ENCODE peak calls at places on chromosome 11, in ten cellular contexts. P is body of pancreas, Y is ovary, C is RWPE1, X is BJ, J is thoracic aorta, H is endothelial cell of umbilical vein, B is HFFc6, Z is dorsolateral prefrontal cortex, I is mammary epithelial cell. G is an unnamed sample.
A peak's percentile ranks its signal among the peaks of the same experiment; 100 is the strongest.

GRCh38 chr11:118894192-118894591 is 10.5 kb downstream of the CXCR5 start:
- DNase-seq in P (no peak), Y (no peak), C (no peak), X (no peak), J (no peak), H (no peak), B (no peak), Z (no peak), I (no peak), G (no peak)

GRCh38 chr11:68946416-68947090 is 34.2 kb downstream of the MRGPRD start:
- DNase-seq in P (peak; percentile 30), Y (peak; percentile 50), C (peak; percentile 63), X (peak; percentile 70), J (no peak), H (peak; percentile 53), B (peak; percentile 84), Z (no peak), I (peak; percentile 68), G (peak; percentile 56)

GRCh38 chr11:73498343-73498742 is 99.6 kb downstream of the FAM168A start:
- DNase-seq in P (no peak), Y (no peak), C (no peak), X (no peak), J (no peak), H (no peak), B (no peak), Z (no peak), I (no peak), G (no peak)

GRCh38 chr11:123250811-123251655 is 56.0 kb upstream of the CLMP start:
- DNase-seq in P (no peak), Y (no peak), C (no peak), X (no peak), J (no peak), H (no peak), B (no peak), Z (no peak), I (no peak), G (no peak)

GRCh38 chr11:69333149-69333710 is 39.3 kb downstream of the MYEOV start:
- DNase-seq in P (no peak), Y (no peak), C (no peak), X (no peak), J (no peak), H (no peak), B (no peak), Z (no peak), I (no peak), G (no peak)

GRCh38 chr11:1201395-1202153 is 21.3 kb upstream of the MUC5B start:
- DNase-seq in P (no peak), Y (no peak), C (no peak), X (no peak), J (no peak), H (no peak), B (no peak), Z (no peak), I (no peak), G (no peak)

GRCh38 chr11:35335226-35335625 is 84.1 kb downstream of the SLC1A2 start:
- DNase-seq in P (no peak), Y (no peak), C (no peak), X (no peak), J (no peak), H (no peak), B (no peak), Z (no peak), I (no peak), G (no peak)

GRCh38 chr11:4607111-4607510 is 920 bp downstream of the TRIM68 start:
- DNase-seq in P (no peak), Y (no peak), C (no peak), X (no peak), J (no peak), H (peak; percentile 50), B (no peak), Z (no peak), I (no peak), G (peak; percentile 7)

DNA sequence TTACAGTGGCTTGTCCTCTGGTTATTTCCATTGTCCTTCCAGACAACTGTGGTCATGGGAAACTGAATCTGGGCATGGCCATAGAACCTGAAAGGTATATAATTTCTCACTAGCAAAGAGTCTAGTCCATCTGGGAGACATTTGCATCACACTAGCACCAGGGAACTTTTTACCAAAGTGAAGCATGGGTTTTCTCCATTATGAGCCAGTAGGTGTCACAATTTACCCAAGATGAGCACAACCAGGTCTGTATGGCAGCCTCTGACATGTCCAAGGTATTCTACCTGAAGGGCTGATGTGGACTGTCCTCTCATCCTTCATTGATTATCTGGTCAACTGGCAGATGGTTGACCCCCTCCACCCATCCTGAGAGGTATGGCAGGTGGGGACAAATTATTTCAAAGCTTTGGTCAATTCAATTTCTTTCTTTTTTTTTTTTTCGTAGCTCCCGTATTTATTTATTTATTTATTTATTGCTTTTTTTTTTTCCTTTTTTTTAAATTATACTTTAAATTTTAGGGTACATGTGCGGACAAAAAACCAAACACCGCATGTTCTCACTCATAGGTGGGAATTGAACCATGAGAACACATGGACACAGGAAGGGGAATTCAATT is 425.9 kb downstream of the TMEM135 start:
- DNase-seq in P (no peak), Y (no peak), C (peak; percentile 51), X (no peak), J (no peak), H (no peak), B (peak; percentile 36), Z (no peak), I (peak; percentile 54), G (no peak)
- TF ChIP-seq CTCF in P (no peak), Y (no peak), C (peak; percentile 26), X (peak; percentile 44), J (no peak), H (no peak), B (peak; percentile 74), Z (no peak), I (peak; percentile 73), G (peak; percentile 46)

GRCh38 chr11:12581923-12582322 is 92.3 kb upstream of the TEAD1 start:
- DNase-seq in P (no peak), Y (no peak), C (peak; percentile 62), X (peak; percentile 31), J (no peak), H (peak; percentile 3), B (peak; percentile 93), Z (no peak), I (peak; percentile 80), G (peak; percentile 95)

GRCh38 chr11:12573707-12574106 is 100.5 kb upstream of the TEAD1 start:
- DNase-seq in P (no peak), Y (no peak), C (no peak), X (no peak), J (no peak), H (no peak), B (no peak), Z (no peak), I (no peak), G (no peak)

DNA sequence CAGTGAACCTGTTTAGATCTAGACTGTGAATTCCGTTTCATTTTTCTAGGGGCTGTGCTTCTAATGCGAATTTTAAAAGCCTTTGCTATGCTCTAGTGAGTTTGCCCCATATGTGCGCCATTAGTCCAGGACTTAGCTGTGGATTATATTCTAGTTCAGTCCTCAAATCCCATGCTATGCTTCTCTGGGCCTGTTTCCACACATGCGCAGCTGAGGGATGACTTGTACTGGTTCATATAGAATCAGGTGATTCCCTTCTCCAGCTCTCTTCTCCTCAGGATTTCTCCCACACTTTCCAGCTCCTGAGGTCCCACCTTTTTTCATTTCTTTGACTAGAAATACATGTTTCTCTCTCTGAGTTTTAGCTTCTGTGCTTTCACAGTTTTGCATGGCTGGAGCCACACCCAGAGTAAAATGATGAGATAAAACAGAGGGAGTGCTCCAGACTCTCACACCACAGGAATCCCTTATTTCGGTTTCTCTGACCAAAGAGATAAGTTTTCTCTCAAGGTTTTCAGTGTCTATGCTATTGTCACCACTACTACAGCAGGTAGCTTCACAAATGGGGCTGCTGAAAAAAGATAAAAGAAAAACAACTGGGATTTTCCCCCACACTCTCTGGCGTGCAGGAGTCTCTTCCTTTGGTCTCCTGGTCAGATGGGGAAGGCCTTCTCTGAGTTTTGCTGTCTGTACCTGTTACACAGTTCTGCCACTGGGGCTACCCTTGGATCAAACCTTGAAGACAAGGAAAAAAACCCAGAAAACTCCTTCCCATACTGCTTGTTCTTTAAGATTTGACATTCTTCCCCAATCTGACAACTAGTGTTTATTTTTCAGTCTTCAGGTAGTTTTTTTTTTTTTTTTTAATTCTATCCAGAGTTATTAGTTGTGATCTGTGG is 96.2 kb upstream of the TEAD1 start:
- DNase-seq in P (no peak), Y (no peak), C (no peak), X (no peak), J (no peak), H (no peak), B (no peak), Z (no peak), I (no peak), G (no peak)
- TF ChIP-seq CTCF in P (no peak), Y (no peak), C (no peak), X (no peak), J (no peak), H (no peak), B (peak; percentile 44), Z (no peak), I (peak; percentile 11), G (no peak)

GRCh38 chr11:112697371-112697770 is 263.8 kb upstream of the NCAM1 start:
- DNase-seq in P (no peak), Y (no peak), C (no peak), X (no peak), J (no peak), H (no peak), B (no peak), Z (peak; percentile 86), I (no peak), G (no peak)

GRCh38 chr11:112694244-112694643 is 267.0 kb upstream of the NCAM1 start:
- DNase-seq in P (no peak), Y (no peak), C (peak; percentile 12), X (no peak), J (no peak), H (no peak), B (no peak), Z (no peak), I (peak; percentile 33), G (no peak)

GRCh38 chr11:112697779-112698178 is 263.4 kb upstream of the NCAM1 start:
- DNase-seq in P (no peak), Y (no peak), C (no peak), X (no peak), J (no peak), H (no peak), B (no peak), Z (no peak), I (no peak), G (no peak)

GRCh38 chr11:112693781-112694180 is 267.4 kb upstream of the NCAM1 start:
- DNase-seq in P (no peak), Y (no peak), C (no peak), X (no peak), J (no peak), H (no peak), B (no peak), Z (no peak), I (peak; percentile 27), G (no peak)

GRCh38 chr11:112694813-112695212 is 266.4 kb upstream of the NCAM1 start:
- DNase-seq in P (no peak), Y (no peak), C (peak; percentile 33), X (no peak), J (no peak), H (no peak), B (no peak), Z (no peak), I (peak; percentile 40), G (no peak)
- TF ChIP-seq CTCF in P (no peak), Y (no peak), C (no peak), X (no peak), J (no peak), H (no peak), B (no peak), Z (no peak), I (no peak), G (no peak)

GRCh38 chr11:46827995-46828394 is 18.1 kb downstream of the CKAP5 start:
- DNase-seq in P (no peak), Y (no peak), C (no peak), X (no peak), J (no peak), H (no peak), B (no peak), Z (no peak), I (no peak), G (no peak)

GRCh38 chr11:46826310-46827044 is 19.6 kb downstream of the CKAP5 start:
- DNase-seq in P (peak; percentile 87), Y (peak; percentile 82), C (peak; percentile 71), X (no peak), J (peak; percentile 29), H (peak; percentile 86), B (peak; percentile 60), Z (peak; percentile 89), I (peak; percentile 77), G (peak; percentile 43)
- TF ChIP-seq CTCF in P (no peak), Y (peak; percentile 17), C (no peak), X (peak; percentile 13), J (no peak), H (no peak), B (no peak), Z (peak; percentile 65), I (peak; percentile 28), G (no peak)

G was measured in kidney epithelial cell.